ENCODE peak calls at places on chromosomes 3 and 15, in six cellular contexts. One of them, this sample, is unnamed.

GRCh38 chr3:29324180-29324651 is 43.3 kb downstream of the RBMS3 start:
- DNase-seq in neural progenitor cell: no peak
- DNase-seq in fibroblast of lung: peak
- DNase-seq in PC-9: no peak
- DNase-seq in H1: no peak
- DNase-seq in H9: no peak
- DNase-seq in this sample: peak

GRCh38 chr15:61989698-61990097 is 70.5 kb downstream of the VPS13C start:
- DNase-seq in neural progenitor cell: no peak
- DNase-seq in fibroblast of lung: peak
- DNase-seq in PC-9: no peak
- DNase-seq in H1: no peak
- DNase-seq in H9: no peak
- DNase-seq in this sample: peak

GRCh38 chr3:42683875-42684593 is 1.3 kb upstream of the KLHL40 start:
- DNase-seq in neural progenitor cell: no peak
- DNase-seq in fibroblast of lung: peak
- DNase-seq in PC-9: peak
- DNase-seq in H1: peak
- DNase-seq in H9: no peak
- DNase-seq in this sample: peak

GRCh38 chr3:101811875-101812274 is 32.9 kb downstream of the NXPE3 start:
- DNase-seq in neural progenitor cell: no peak
- DNase-seq in fibroblast of lung: no peak
- DNase-seq in PC-9: no peak
- DNase-seq in H1: no peak
- DNase-seq in H9: no peak
- DNase-seq in this sample: no peak

GRCh38 chr3:13475871-13476590 is 4.1 kb upstream of the HDAC11 start:
- DNase-seq in neural progenitor cell: no peak
- DNase-seq in fibroblast of lung: no peak
- DNase-seq in PC-9: peak
- DNase-seq in H1: no peak
- DNase-seq in H9: no peak
- DNase-seq in this sample: no peak

GRCh38 chr3:193943200-193943599 is 192.7 kb upstream of the HES1 start:
- DNase-seq in neural progenitor cell: peak
- DNase-seq in fibroblast of lung: no peak
- DNase-seq in PC-9: no peak
- DNase-seq in H1: no peak
- DNase-seq in H9: peak
- DNase-seq in this sample: no peak

GRCh38 chr3:188123170-188123920 is 30.6 kb upstream of the LPP start:
- DNase-seq in neural progenitor cell: no peak
- DNase-seq in fibroblast of lung: peak
- DNase-seq in PC-9: no peak
- DNase-seq in H1: no peak
- DNase-seq in H9: no peak
- DNase-seq in this sample: peak

GRCh38 chr3:138694287-138695007 is 85.9 kb downstream of the FAIM start:
- DNase-seq in neural progenitor cell: no peak
- DNase-seq in fibroblast of lung: peak
- DNase-seq in PC-9: peak
- DNase-seq in H1: no peak
- DNase-seq in H9: no peak
- DNase-seq in this sample: peak

GRCh38 chr3:182879031-182879611 is 85.8 kb downstream of the ATP11B start:
- DNase-seq in neural progenitor cell: no peak
- DNase-seq in fibroblast of lung: no peak
- DNase-seq in PC-9: no peak
- DNase-seq in H1: no peak
- DNase-seq in H9: no peak
- DNase-seq in this sample: no peak

GRCh38 chr3:37197810-37198371 is 23.5 kb upstream of the LRRFIP2 start:
- DNase-seq in neural progenitor cell: peak
- DNase-seq in fibroblast of lung: peak
- DNase-seq in PC-9: no peak
- DNase-seq in H1: no peak
- DNase-seq in H9: no peak
- DNase-seq in this sample: peak

GRCh38 chr15:48695088-48695834 is 49.8 kb upstream of the FBN1 start:
- DNase-seq in neural progenitor cell: no peak
- DNase-seq in fibroblast of lung: peak
- DNase-seq in PC-9: no peak
- DNase-seq in H1: no peak
- DNase-seq in H9: no peak
- DNase-seq in this sample: peak

GRCh38 chr3:12345141-12345561 is 56.3 kb downstream of the PPARG start:
- DNase-seq in neural progenitor cell: no peak
- DNase-seq in fibroblast of lung: peak
- DNase-seq in PC-9: peak
- DNase-seq in H1: no peak
- DNase-seq in H9: no peak
- DNase-seq in this sample: peak

GRCh38 chr3:197518794-197519451 is 36.8 kb downstream of the BDH1 start:
- DNase-seq in neural progenitor cell: no peak
- DNase-seq in fibroblast of lung: no peak
- DNase-seq in PC-9: no peak
- DNase-seq in H1: no peak
- DNase-seq in H9: no peak
- DNase-seq in this sample: no peak

GRCh38 chr3:198071602-198072285 is 111.7 kb downstream of the LMLN start:
- DNase-seq in neural progenitor cell: peak
- DNase-seq in fibroblast of lung: peak
- DNase-seq in PC-9: peak
- DNase-seq in H1: no peak
- DNase-seq in H9: peak
- DNase-seq in this sample: peak

GRCh38 chr3:172918165-172918564 is 167.6 kb downstream of the ECT2 start:
- DNase-seq in neural progenitor cell: no peak
- DNase-seq in fibroblast of lung: peak
- DNase-seq in PC-9: no peak
- DNase-seq in H1: no peak
- DNase-seq in H9: no peak
- DNase-seq in this sample: peak

GRCh38 chr3:193971268-193971751 is 164.6 kb upstream of the HES1 start:
- DNase-seq in neural progenitor cell: no peak
- DNase-seq in fibroblast of lung: peak
- DNase-seq in PC-9: peak
- DNase-seq in H1: no peak
- DNase-seq in H9: no peak
- DNase-seq in this sample: peak

GRCh38 chr3:8542190-8542980 is 40.8 kb downstream of the LMCD1 start:
- DNase-seq in neural progenitor cell: no peak
- DNase-seq in fibroblast of lung: no peak
- DNase-seq in PC-9: no peak
- DNase-seq in H1: no peak
- DNase-seq in H9: no peak
- DNase-seq in this sample: no peak

GRCh38 chr3:8621872-8622271 is 22.7 kb downstream of the SSUH2 start:
- DNase-seq in neural progenitor cell: no peak
- DNase-seq in fibroblast of lung: peak
- DNase-seq in PC-9: no peak
- DNase-seq in H1: no peak
- DNase-seq in H9: no peak
- DNase-seq in this sample: peak

GRCh38 chr15:47983533-47983932 is 137.3 kb upstream of the SLC24A5 start:
- DNase-seq in neural progenitor cell: peak
- DNase-seq in fibroblast of lung: no peak
- DNase-seq in PC-9: no peak
- DNase-seq in H1: no peak
- DNase-seq in H9: no peak
- DNase-seq in this sample: no peak

GRCh38 chr15:90956551-90957104 is 1.9 kb downstream of the RCCD1 start:
- DNase-seq in neural progenitor cell: peak
- DNase-seq in fibroblast of lung: peak
- DNase-seq in PC-9: no peak
- DNase-seq in H1: no peak
- DNase-seq in H9: peak
- DNase-seq in this sample: peak

GRCh38 chr3:163878396-163878795 is 1199.9 kb downstream of the SI start:
- DNase-seq in neural progenitor cell: peak
- DNase-seq in fibroblast of lung: no peak
- DNase-seq in PC-9: no peak
- DNase-seq in H1: no peak
- DNase-seq in H9: no peak
- DNase-seq in this sample: no peak

GRCh38 chr15:40363611-40364010 is 5.6 kb downstream of the DISP2 start:
- DNase-seq in neural progenitor cell: no peak
- DNase-seq in fibroblast of lung: no peak
- DNase-seq in PC-9: no peak
- DNase-seq in H1: no peak
- DNase-seq in H9: no peak
- DNase-seq in this sample: no peak

GRCh38 chr3:156602424-156602823 is 47.5 kb upstream of the SSR3 start:
- DNase-seq in neural progenitor cell: no peak
- DNase-seq in fibroblast of lung: peak
- DNase-seq in PC-9: no peak
- DNase-seq in H1: no peak
- DNase-seq in H9: no peak
- DNase-seq in this sample: peak

GRCh38 chr3:128458746-128459450 is 7.8 kb downstream of the DNAJB8 start:
- DNase-seq in neural progenitor cell: peak
- DNase-seq in fibroblast of lung: no peak
- DNase-seq in PC-9: no peak
- DNase-seq in H1: no peak
- DNase-seq in H9: no peak
- DNase-seq in this sample: no peak

GRCh38 chr15:93520206-93520605 is 431.2 kb upstream of the RGMA start:
- DNase-seq in neural progenitor cell: peak
- DNase-seq in fibroblast of lung: no peak
- DNase-seq in PC-9: no peak
- DNase-seq in H1: no peak
- DNase-seq in H9: peak
- DNase-seq in this sample: no peak

GRCh38 chr3:69052567-69052898 is 400 bp upstream of the TMF1 start:
- DNase-seq in neural progenitor cell: no peak
- DNase-seq in fibroblast of lung: no peak
- DNase-seq in PC-9: no peak
- DNase-seq in H1: no peak
- DNase-seq in H9: no peak
- DNase-seq in this sample: no peak

DNA sequence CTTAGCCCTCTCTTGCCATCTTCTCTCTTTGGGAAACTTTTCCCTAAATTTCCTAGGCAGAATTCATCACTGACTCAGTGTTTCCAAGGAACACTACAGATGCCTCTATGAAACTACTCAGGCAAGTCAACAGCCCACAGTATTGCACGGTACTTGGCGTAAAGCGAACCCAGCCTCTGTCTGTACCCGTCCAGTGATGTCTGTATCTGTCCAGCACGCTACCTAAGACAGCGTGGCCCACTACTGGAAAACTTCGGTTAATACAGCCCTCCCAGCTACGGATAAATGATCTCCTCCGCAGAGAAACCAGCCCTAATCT is 467 bp downstream of the SKIC8 start:
- DNase-seq in neural progenitor cell: no peak
- DNase-seq in fibroblast of lung: peak
- DNase-seq in PC-9: no peak
- DNase-seq in H1: no peak
- DNase-seq in H9: no peak
- DNase-seq in this sample: peak
- TF ChIP-seq CTCF in neural progenitor cell: no peak
- TF ChIP-seq CTCF in fibroblast of lung: peak
- TF ChIP-seq CTCF in PC-9: no peak
- TF ChIP-seq CTCF in H1: no peak
- TF ChIP-seq CTCF in H9: no peak
- TF ChIP-seq CTCF in this sample: no peak

GRCh38 chr15:78233496-78233895 is 869 bp downstream of the ACSBG1 start:
- DNase-seq in neural progenitor cell: no peak
- DNase-seq in fibroblast of lung: no peak
- DNase-seq in PC-9: no peak
- DNase-seq in H1: no peak
- DNase-seq in H9: no peak
- DNase-seq in this sample: no peak
- H2AFZ ChIP-seq in neural progenitor cell: no peak
- H2AFZ ChIP-seq in fibroblast of lung: no peak
- H2AFZ ChIP-seq in PC-9: no peak
- H2AFZ ChIP-seq in H1: peak
- H2AFZ ChIP-seq in H9: no peak
- H2AFZ ChIP-seq in this sample: no peak

GRCh38 chr3:45332901-45333407 is 55.4 kb upstream of the LARS2 start:
- DNase-seq in neural progenitor cell: no peak
- DNase-seq in fibroblast of lung: no peak
- DNase-seq in PC-9: no peak
- DNase-seq in H1: no peak
- DNase-seq in H9: no peak
- DNase-seq in this sample: no peak

GRCh38 chr3:45330500-45331295 is 57.7 kb upstream of the LARS2 start:
- DNase-seq in neural progenitor cell: no peak
- DNase-seq in fibroblast of lung: peak
- DNase-seq in PC-9: no peak
- DNase-seq in H1: no peak
- DNase-seq in H9: no peak
- DNase-seq in this sample: peak

GRCh38 chr3:45332493-45332892 is 55.9 kb upstream of the LARS2 start:
- DNase-seq in neural progenitor cell: no peak
- DNase-seq in fibroblast of lung: no peak
- DNase-seq in PC-9: no peak
- DNase-seq in H1: no peak
- DNase-seq in H9: no peak
- DNase-seq in this sample: no peak

GRCh38 chr3:45329779-45330305 is 58.5 kb upstream of the LARS2 start:
- DNase-seq in neural progenitor cell: no peak
- DNase-seq in fibroblast of lung: no peak
- DNase-seq in PC-9: no peak
- DNase-seq in H1: no peak
- DNase-seq in H9: no peak
- DNase-seq in this sample: no peak

GRCh38 chr3:45333549-45333948 is 54.8 kb upstream of the LARS2 start:
- DNase-seq in neural progenitor cell: no peak
- DNase-seq in fibroblast of lung: peak
- DNase-seq in PC-9: no peak
- DNase-seq in H1: no peak
- DNase-seq in H9: no peak
- DNase-seq in this sample: peak
- TF ChIP-seq CTCF in neural progenitor cell: no peak
- TF ChIP-seq CTCF in fibroblast of lung: no peak
- TF ChIP-seq CTCF in PC-9: no peak
- TF ChIP-seq CTCF in H1: no peak
- TF ChIP-seq CTCF in H9: no peak
- TF ChIP-seq CTCF in this sample: no peak

DNA sequence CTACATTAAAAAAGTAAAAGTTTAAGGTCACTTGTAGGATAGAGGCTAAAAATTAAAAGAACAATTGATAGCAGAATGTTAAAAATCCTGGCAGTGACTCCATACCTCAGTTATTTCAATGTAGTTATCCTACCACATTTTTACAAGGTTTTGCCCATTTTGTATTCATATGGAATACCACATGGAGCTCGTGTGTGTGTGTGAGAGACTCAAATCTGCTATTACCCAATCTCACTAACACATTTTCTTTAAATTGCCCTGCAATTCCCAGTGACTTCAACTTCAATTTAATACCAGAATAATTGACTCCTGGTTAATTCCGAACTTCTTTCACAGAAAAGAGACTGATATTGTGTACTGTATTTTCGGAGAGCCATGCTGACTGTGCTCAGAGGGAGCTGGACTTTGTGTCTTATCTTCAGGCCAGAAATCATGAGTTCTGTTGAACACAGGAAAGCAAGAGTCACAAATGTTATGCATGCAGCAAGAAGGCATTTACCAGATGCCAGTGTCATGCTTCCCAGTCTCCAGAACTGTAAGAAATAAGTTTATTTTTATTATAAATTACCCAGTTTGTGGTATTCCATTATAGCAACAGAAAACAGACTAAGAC is 529.0 kb upstream of the NECTIN3 start:
- DNase-seq in neural progenitor cell: no peak
- DNase-seq in fibroblast of lung: no peak
- DNase-seq in PC-9: no peak
- DNase-seq in H1: no peak
- DNase-seq in H9: no peak
- DNase-seq in this sample: no peak
- H2AFZ ChIP-seq in neural progenitor cell: peak
- H2AFZ ChIP-seq in fibroblast of lung: peak
- H2AFZ ChIP-seq in PC-9: no peak
- H2AFZ ChIP-seq in H1: peak
- H2AFZ ChIP-seq in H9: peak
- H2AFZ ChIP-seq in this sample: no peak